ENCODE peak calls at places on chromosomes 4 and X, in five cellular contexts. One of them, this sample, is unnamed.

GRCh38 chrX:111319451-111319850 is 49.2 kb upstream of the CAPN6 start:
- DNase-seq in GM12878: no peak
- DNase-seq in SK-N-SH: no peak
- DNase-seq in HEK293T: no peak
- DNase-seq in K562: no peak
- DNase-seq in this sample: no peak

GRCh38 chrX:72094894-72095293 is 36.8 kb downstream of the RTL5 start:
- DNase-seq in K562: peak
- DNase-seq in SK-N-SH: peak
- DNase-seq in GM12878: no peak
- DNase-seq in HEK293T: no peak
- DNase-seq in this sample: no peak

GRCh38 chr4:133186210-133186609 is 37.1 kb downstream of the PCDH10 start:
- DNase-seq in HEK293T: no peak
- DNase-seq in SK-N-SH: no peak
- DNase-seq in GM12878: no peak
- DNase-seq in K562: no peak
- DNase-seq in this sample: no peak

GRCh38 chr4:79217043-79217442 is 108.8 kb downstream of the NAA11 start:
- DNase-seq in GM12878: no peak
- DNase-seq in SK-N-SH: no peak
- DNase-seq in K562: no peak
- DNase-seq in HEK293T: no peak
- DNase-seq in this sample: no peak

GRCh38 chr4:149121015-149121404 is 678.8 kb upstream of the NR3C2 start:
- DNase-seq in K562: no peak
- DNase-seq in GM12878: no peak
- DNase-seq in HEK293T: no peak
- DNase-seq in SK-N-SH: no peak
- DNase-seq in this sample: no peak

GRCh38 chr4:88533937-88534750 is 10.6 kb upstream of the PYURF start:
- DNase-seq in K562: no peak
- DNase-seq in GM12878: no peak
- DNase-seq in HEK293T: no peak
- DNase-seq in SK-N-SH: no peak
- DNase-seq in this sample: no peak

GRCh38 chr4:68651932-68652331 is 18.5 kb downstream of the UGT2B15 start:
- DNase-seq in GM12878: no peak
- DNase-seq in HEK293T: no peak
- DNase-seq in K562: no peak
- DNase-seq in SK-N-SH: no peak
- DNase-seq in this sample: no peak

GRCh38 chrX:74925210-74926088 is at the start of gene NEXMIF:
- DNase-seq in K562: no peak
- DNase-seq in HEK293T: peak
- DNase-seq in GM12878: no peak
- DNase-seq in SK-N-SH: peak
- DNase-seq in this sample: peak

GRCh38 chr4:8308856-8309771 is 39.6 kb downstream of the HTRA3 start:
- DNase-seq in K562: no peak
- DNase-seq in HEK293T: no peak
- DNase-seq in SK-N-SH: no peak
- DNase-seq in GM12878: no peak
- DNase-seq in this sample: no peak

GRCh38 chr4:61273237-61273636 is 73.1 kb downstream of the ADGRL3 start:
- DNase-seq in HEK293T: no peak
- DNase-seq in K562: no peak
- DNase-seq in SK-N-SH: no peak
- DNase-seq in GM12878: no peak
- DNase-seq in this sample: no peak

GRCh38 chrX:40085714-40086113 is 12.0 kb downstream of the BCOR start:
- DNase-seq in K562: no peak
- DNase-seq in GM12878: no peak
- DNase-seq in SK-N-SH: no peak
- DNase-seq in HEK293T: no peak
- DNase-seq in this sample: no peak

GRCh38 chrX:110568396-110568795 is 209.7 kb downstream of the RTL9 start:
- DNase-seq in HEK293T: no peak
- DNase-seq in K562: no peak
- DNase-seq in SK-N-SH: no peak
- DNase-seq in GM12878: no peak
- DNase-seq in this sample: no peak

GRCh38 chr4:16083217-16084191 is at the start of gene PROM1:
- DNase-seq in GM12878: no peak
- DNase-seq in SK-N-SH: peak
- DNase-seq in HEK293T: no peak
- DNase-seq in K562: no peak
- DNase-seq in this sample: peak

GRCh38 chr4:63784822-63785221 is 624.4 kb downstream of the TECRL start:
- DNase-seq in SK-N-SH: no peak
- DNase-seq in GM12878: no peak
- DNase-seq in K562: no peak
- DNase-seq in HEK293T: no peak
- DNase-seq in this sample: no peak

GRCh38 chrX:69173906-69174305 is 8.7 kb upstream of the PJA1 start:
- DNase-seq in HEK293T: no peak
- DNase-seq in K562: no peak
- DNase-seq in SK-N-SH: no peak
- DNase-seq in GM12878: no peak
- DNase-seq in this sample: no peak

GRCh38 chr4:142353149-142353738 is 492.9 kb downstream of the INPP4B start:
- DNase-seq in GM12878: no peak
- DNase-seq in SK-N-SH: no peak
- DNase-seq in HEK293T: peak
- DNase-seq in K562: peak
- DNase-seq in this sample: peak

GRCh38 chrX:530726-531610 is 99.6 kb upstream of the SHOX start:
- DNase-seq in HEK293T: no peak
- DNase-seq in GM12878: no peak
- DNase-seq in K562: no peak
- DNase-seq in SK-N-SH: no peak
- DNase-seq in this sample: no peak

GRCh38 chr4:177251237-177251636 is 58.4 kb upstream of the NEIL3 start:
- DNase-seq in SK-N-SH: no peak
- DNase-seq in GM12878: no peak
- DNase-seq in K562: no peak
- DNase-seq in HEK293T: no peak
- DNase-seq in this sample: no peak

GRCh38 chr4:73964862-73965611 is 16.8 kb downstream of the PF4 start:
- DNase-seq in K562: no peak
- DNase-seq in HEK293T: peak
- DNase-seq in GM12878: no peak
- DNase-seq in SK-N-SH: no peak
- DNase-seq in this sample: peak

GRCh38 chrX:29903365-29903764 is 312.0 kb upstream of the MAGEB2 start:
- DNase-seq in K562: no peak
- DNase-seq in GM12878: no peak
- DNase-seq in HEK293T: no peak
- DNase-seq in SK-N-SH: no peak
- DNase-seq in this sample: no peak

GRCh38 chr4:81625422-81626417 is 154.0 kb upstream of the RASGEF1B start:
- DNase-seq in SK-N-SH: no peak
- DNase-seq in HEK293T: no peak
- DNase-seq in K562: no peak
- DNase-seq in GM12878: no peak
- DNase-seq in this sample: no peak

GRCh38 chrX:43644124-43644701 is 11.9 kb upstream of the MAOA start:
- DNase-seq in K562: no peak
- DNase-seq in SK-N-SH: no peak
- DNase-seq in GM12878: no peak
- DNase-seq in HEK293T: no peak
- DNase-seq in this sample: no peak

GRCh38 chr4:114015444-114015899 is 36.0 kb upstream of the ARSJ start:
- DNase-seq in HEK293T: no peak
- DNase-seq in K562: no peak
- DNase-seq in GM12878: no peak
- DNase-seq in SK-N-SH: peak
- DNase-seq in this sample: no peak

GRCh38 chrX:10769165-10769564 is 148.8 kb upstream of the MID1 start:
- DNase-seq in HEK293T: peak
- DNase-seq in SK-N-SH: peak
- DNase-seq in GM12878: no peak
- DNase-seq in K562: peak
- DNase-seq in this sample: no peak

GRCh38 chr4:13920901-13921300 is 293.4 kb upstream of the BOD1L1 start:
- DNase-seq in K562: no peak
- DNase-seq in GM12878: no peak
- DNase-seq in SK-N-SH: no peak
- DNase-seq in HEK293T: no peak
- DNase-seq in this sample: peak

GRCh38 chrX:19852014-19853005 is 35.1 kb downstream of the SH3KBP1 start:
- DNase-seq in K562: no peak
- DNase-seq in GM12878: no peak
- DNase-seq in HEK293T: no peak
- DNase-seq in SK-N-SH: no peak
- DNase-seq in this sample: peak

GRCh38 chrX:46140272-46140671 is 404.9 kb downstream of the ZNF674 start:
- DNase-seq in GM12878: no peak
- DNase-seq in HEK293T: no peak
- DNase-seq in K562: no peak
- DNase-seq in SK-N-SH: no peak
- DNase-seq in this sample: no peak

GRCh38 chrX:115563633-115564182 is 2.7 kb downstream of the PLS3 start:
- DNase-seq in HEK293T: no peak
- DNase-seq in GM12878: no peak
- DNase-seq in K562: no peak
- DNase-seq in SK-N-SH: no peak
- DNase-seq in this sample: no peak

GRCh38 chrX:14712096-14712495 is 160.8 kb downstream of the FANCB start:
- DNase-seq in SK-N-SH: no peak
- DNase-seq in K562: no peak
- DNase-seq in HEK293T: no peak
- DNase-seq in GM12878: no peak
- DNase-seq in this sample: peak

GRCh38 chrX:32514986-32515385 is 696.4 kb downstream of the DMD start:
- DNase-seq in GM12878: no peak
- DNase-seq in SK-N-SH: no peak
- DNase-seq in K562: no peak
- DNase-seq in HEK293T: no peak
- DNase-seq in this sample: no peak

DNA sequence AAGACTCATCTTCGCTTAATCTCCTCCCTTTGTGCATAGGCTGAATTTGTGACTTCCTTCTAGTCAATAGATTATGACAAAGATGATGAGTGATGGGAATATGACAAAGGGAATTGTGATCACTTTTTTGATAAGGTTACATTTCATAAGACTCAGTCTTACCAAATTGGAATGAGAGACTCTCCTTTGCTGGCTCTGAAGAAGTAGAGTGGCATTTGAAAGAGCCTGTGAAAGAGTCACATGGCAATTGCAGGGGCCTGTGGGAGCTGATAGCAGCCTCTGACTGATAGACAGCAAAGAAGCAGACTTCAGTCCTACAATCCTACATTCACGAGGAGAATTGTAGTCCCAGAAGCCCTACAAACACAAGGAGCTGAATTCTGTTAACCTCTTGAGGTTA is 44.9 kb upstream of the ADAMTS3 start:
- DNase-seq in GM12878: no peak
- DNase-seq in SK-N-SH: no peak
- DNase-seq in HEK293T: no peak
- DNase-seq in K562: no peak
- DNase-seq in this sample: no peak
- TF ChIP-seq FOXM1 in GM12878: no peak
- TF ChIP-seq FOXM1 in SK-N-SH: no peak
- TF ChIP-seq FOXM1 in HEK293T: no peak
- TF ChIP-seq FOXM1 in K562: no peak
- TF ChIP-seq FOXM1 in this sample: no peak

DNA sequence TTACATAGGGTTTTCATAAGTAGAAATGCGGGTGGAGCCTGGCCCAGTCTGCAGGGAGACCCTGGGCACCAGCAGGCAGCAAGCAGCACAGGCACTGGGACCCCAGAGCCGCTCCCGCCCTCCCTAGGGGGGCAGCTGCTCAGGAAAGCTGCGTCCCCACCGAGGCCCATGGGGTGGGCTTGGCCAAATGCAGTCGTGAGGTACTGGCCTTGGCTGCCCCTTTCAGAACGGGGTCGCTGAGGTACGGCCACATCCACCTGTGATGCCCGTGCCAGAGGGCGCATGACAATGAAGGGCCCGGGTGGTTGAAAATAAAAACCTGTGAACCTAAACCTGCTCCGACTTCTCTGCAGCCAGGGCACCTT is 16.7 kb downstream of the TMEM175 start:
- DNase-seq in K562: no peak
- DNase-seq in GM12878: no peak
- DNase-seq in HEK293T: no peak
- DNase-seq in SK-N-SH: peak
- DNase-seq in this sample: no peak
- TF ChIP-seq FOXM1 in K562: no peak
- TF ChIP-seq FOXM1 in GM12878: no peak
- TF ChIP-seq FOXM1 in HEK293T: no peak
- TF ChIP-seq FOXM1 in SK-N-SH: no peak
- TF ChIP-seq FOXM1 in this sample: no peak

GRCh38 chr4:101418055-101418454 is 70.7 kb upstream of the PPP3CA start:
- DNase-seq in K562: no peak
- DNase-seq in GM12878: peak
- DNase-seq in HEK293T: no peak
- DNase-seq in SK-N-SH: no peak
- DNase-seq in this sample: no peak
- TF ChIP-seq FOXM1 in K562: no peak
- TF ChIP-seq FOXM1 in GM12878: peak
- TF ChIP-seq FOXM1 in HEK293T: no peak
- TF ChIP-seq FOXM1 in SK-N-SH: no peak
- TF ChIP-seq FOXM1 in this sample: no peak

GRCh38 chr4:53098681-53099121 is 236.6 kb downstream of the RASL11B start:
- DNase-seq in HEK293T: no peak
- DNase-seq in SK-N-SH: no peak
- DNase-seq in K562: no peak
- DNase-seq in GM12878: no peak
- DNase-seq in this sample: no peak
- TF ChIP-seq FOXM1 in HEK293T: no peak
- TF ChIP-seq FOXM1 in SK-N-SH: no peak
- TF ChIP-seq FOXM1 in K562: no peak
- TF ChIP-seq FOXM1 in GM12878: no peak
- TF ChIP-seq FOXM1 in this sample: no peak

DNA sequence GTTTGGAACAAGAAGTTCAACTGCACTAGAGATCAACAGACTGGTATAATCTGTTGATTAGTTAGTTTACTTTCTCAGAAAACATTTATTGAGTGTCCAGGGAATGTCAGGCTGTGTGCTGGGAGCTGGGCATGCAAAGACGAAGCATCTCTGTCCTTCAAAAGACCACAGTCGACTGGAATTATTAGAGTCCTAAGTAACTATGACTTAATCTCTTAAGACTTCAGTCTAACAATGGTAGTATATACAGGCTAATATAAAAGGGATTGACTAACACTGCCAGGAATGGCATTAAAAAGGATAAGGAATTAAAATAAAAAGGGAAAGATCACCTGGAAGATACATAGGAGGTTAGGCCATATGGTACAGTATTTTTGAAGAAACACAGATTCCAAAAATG is 128.7 kb downstream of the WDFY3 start:
- DNase-seq in HEK293T: no peak
- DNase-seq in K562: no peak
- DNase-seq in GM12878: no peak
- DNase-seq in SK-N-SH: no peak
- DNase-seq in this sample: no peak
- TF ChIP-seq FOXM1 in HEK293T: no peak
- TF ChIP-seq FOXM1 in K562: no peak
- TF ChIP-seq FOXM1 in GM12878: no peak
- TF ChIP-seq FOXM1 in SK-N-SH: no peak
- TF ChIP-seq FOXM1 in this sample: no peak

This sample was measured in HepG2.